ENCODE peak calls at places on chromosomes 11 and 22, in eight cellular contexts. J is iPS-NIHi11; W is ecto neural progenitor cell; F is stimulated activated CD8-positive, alpha-beta memory T cell treated with anti-CD3 and anti-CD28 coated beads, Interleukin-15, amount 100 ng/mL, for 1 hour; C is uterus; A is NCI-H774; B is lower leg skin; L is amygdala. D is an unnamed sample.

GRCh38 chr11:9461068-9461759 is 402 bp downstream of the ZNF143 start:
- DNase-seq in J (peak), W (peak), F (peak), C (peak), A (peak), B (peak), L (peak), D (peak)

GRCh38 chr11:1458340-1459218 is 28.0 kb downstream of the MOB2 start:
- DNase-seq in J (peak), W (peak), F (no peak), C (peak), A (peak), B (no peak), L (no peak), D (no peak)

GRCh38 chr11:64804346-64805210 is 1.6 kb upstream of the MAP4K2 start:
- DNase-seq in J (no peak), W (no peak), F (no peak), C (no peak), A (no peak), B (no peak), L (no peak), D (no peak)

GRCh38 chr11:64661622-64662021 is 61.4 kb downstream of the NRXN2 start:
- DNase-seq in J (no peak), W (no peak), F (no peak), C (no peak), A (no peak), B (no peak), L (no peak), D (no peak)

GRCh38 chr11:17753153-17753552 is 18.6 kb downstream of the KCNC1 start:
- DNase-seq in J (no peak), W (no peak), F (no peak), C (no peak), A (no peak), B (no peak), L (no peak), D (no peak)

GRCh38 chr11:77071671-77072605 is 5.2 kb downstream of the CAPN5 start:
- DNase-seq in J (no peak), W (no peak), F (no peak), C (peak), A (no peak), B (peak), L (no peak), D (no peak)

GRCh38 chr22:40509401-40510134 is 127.0 kb downstream of the MRTFA start:
- DNase-seq in J (no peak), W (no peak), F (no peak), C (peak), A (no peak), B (peak), L (no peak), D (no peak)

GRCh38 chr11:69292221-69292648 is 1.7 kb upstream of the MYEOV start:
- DNase-seq in J (peak), W (peak), F (peak), C (no peak), A (no peak), B (no peak), L (no peak), D (no peak)

GRCh38 chr22:41642711-41643110 is 21.6 kb downstream of the XRCC6 start:
- DNase-seq in J (no peak), W (no peak), F (no peak), C (no peak), A (no peak), B (no peak), L (no peak), D (no peak)

GRCh38 chr11:112453601-112454577 is 193.2 kb upstream of the PLET1 start:
- DNase-seq in J (peak), W (no peak), F (no peak), C (no peak), A (peak), B (no peak), L (no peak), D (no peak)

GRCh38 chr22:41288245-41288946 is 2.4 kb upstream of the RANGAP1 start:
- DNase-seq in J (no peak), W (no peak), F (no peak), C (no peak), A (peak), B (no peak), L (no peak), D (no peak)

GRCh38 chr11:61793084-61793828 is 545 bp downstream of the FEN1 start:
- DNase-seq in J (no peak), W (no peak), F (no peak), C (no peak), A (no peak), B (no peak), L (no peak), D (no peak)

GRCh38 chr11:119055901-119056300 is 1.1 kb downstream of the HYOU1 start:
- DNase-seq in J (peak), W (no peak), F (no peak), C (no peak), A (no peak), B (no peak), L (no peak), D (no peak)

D was measured in right atrium auricular region.